ENCODE peak calls at places on chromosomes 12 and 14, in five cellular contexts. Z is SK-N-SH, S is A549, L is HepG2, T is K562. O is an unnamed sample.

GRCh38 chr12:118371354-118372282 is 1.1 kb downstream of the TAOK3 start:
- DNase-seq in Z (peak; percentile 61), S (peak; percentile 16), L (no peak), T (no peak), O (no peak)

GRCh38 chr12:121958521-121959240 is 40.3 kb downstream of the CFAP251 start:
- DNase-seq in Z (no peak), S (no peak), L (no peak), T (no peak), O (peak; percentile 78)

GRCh38 chr14:71478542-71478941 is 453.7 kb upstream of the RGS6 start:
- DNase-seq in Z (no peak), S (no peak), L (no peak), T (no peak), O (peak; percentile 64)

GRCh38 chr12:12636641-12637040 is 25.0 kb downstream of the CREBL2 start:
- DNase-seq in Z (no peak), S (no peak), L (no peak), T (no peak), O (no peak)

GRCh38 chr12:43238281-43238680 is 313.7 kb downstream of the ADAMTS20 start:
- DNase-seq in Z (no peak), S (no peak), L (no peak), T (no peak), O (no peak)

GRCh38 chr12:115661103-115661502 is 616.4 kb downstream of the MED13L start:
- DNase-seq in Z (no peak), S (no peak), L (no peak), T (no peak), O (no peak)

GRCh38 chr14:99679111-99679510 is 5.0 kb upstream of the CYP46A1 start:
- DNase-seq in Z (no peak), S (no peak), L (no peak), T (no peak), O (no peak)

GRCh38 chr14:56821807-56822615 is 11.7 kb upstream of the OTX2 start:
- DNase-seq in Z (no peak), S (no peak), L (no peak), T (no peak), O (no peak)

GRCh38 chr12:54239568-54239967 is 40.4 kb downstream of the CBX5 start:
- DNase-seq in Z (no peak), S (no peak), L (no peak), T (no peak), O (no peak)

GRCh38 chr12:74624206-74624605 is 86.6 kb downstream of the ATXN7L3B start:
- DNase-seq in Z (no peak), S (no peak), L (no peak), T (no peak), O (no peak)

GRCh38 chr12:124738636-124739467 is 124.8 kb downstream of the SCARB1 start:
- DNase-seq in Z (no peak), S (no peak), L (peak; percentile 92), T (no peak), O (peak; percentile 82)

DNA sequence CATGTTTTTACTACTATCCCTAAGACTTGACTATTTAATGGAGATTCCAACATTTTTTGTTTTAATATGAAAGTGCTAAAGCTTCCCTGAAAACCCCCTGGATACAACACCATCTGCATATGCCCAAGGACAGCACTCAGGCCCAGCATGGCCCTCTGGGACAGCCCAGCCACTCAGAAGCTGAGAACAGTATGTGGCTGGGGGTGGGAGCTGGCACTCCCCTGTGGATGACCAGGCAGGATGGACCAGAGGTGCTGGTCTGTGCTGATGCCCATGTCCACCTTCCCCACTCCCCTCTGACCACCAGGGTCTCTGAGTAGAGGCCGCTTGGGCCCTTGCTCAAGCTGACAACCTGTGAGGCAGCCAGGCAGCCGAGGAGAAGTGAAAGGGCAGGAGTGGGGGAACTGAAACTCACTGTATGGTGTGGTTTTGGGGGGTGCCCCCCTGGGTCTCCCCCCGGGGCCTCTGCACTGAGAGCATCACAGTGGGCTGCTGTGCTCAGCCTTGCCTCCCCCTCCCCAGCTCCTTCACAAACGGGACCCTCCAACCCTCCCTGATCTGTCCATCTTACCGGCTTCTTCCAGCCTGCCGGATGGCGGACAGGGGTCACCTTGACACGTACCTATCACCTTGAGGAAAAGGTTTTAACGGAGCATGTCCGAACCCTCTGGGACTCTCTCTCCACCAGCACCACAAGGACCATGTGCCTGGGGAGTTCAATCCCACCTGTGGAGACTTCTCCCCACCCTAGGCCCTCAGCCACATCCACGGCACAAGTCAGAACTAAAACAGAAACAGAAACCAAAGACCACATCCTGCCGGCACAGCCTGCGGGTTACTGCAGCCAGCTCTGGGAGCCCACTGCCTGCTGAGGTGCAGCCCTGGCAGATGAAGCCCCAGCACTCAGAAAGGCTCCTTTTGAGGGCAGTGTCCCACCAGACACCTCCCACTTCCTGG is at the start of gene TMEM229B:
- DNase-seq in Z (no peak), S (no peak), L (no peak), T (no peak), O (no peak)
- TF ChIP-seq SMC3 in Z (no peak), S (no peak), L (no peak), T (no peak), O (no peak)

DNA sequence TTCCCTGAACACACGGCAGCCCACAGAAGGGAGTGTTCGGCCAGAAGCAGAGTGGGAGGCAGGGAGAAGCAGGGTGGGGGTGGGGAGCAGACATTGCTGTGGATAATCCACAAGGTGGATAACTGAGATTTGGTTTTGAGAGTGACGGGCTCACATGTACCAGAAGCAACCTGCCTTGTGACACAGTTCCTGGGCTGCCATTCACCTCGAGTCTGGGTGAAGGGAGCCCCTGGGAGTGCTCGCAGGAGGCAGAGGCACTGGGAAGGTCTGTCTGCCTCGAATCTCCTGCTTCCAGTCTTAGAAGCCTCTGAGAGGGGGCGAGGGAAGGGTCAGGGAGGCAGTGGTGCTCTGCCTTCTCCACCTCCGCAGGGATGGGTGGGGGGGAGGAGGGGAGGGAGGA is 24.6 kb downstream of the LRTM2 start:
- DNase-seq in Z (no peak), S (no peak), L (no peak), T (no peak), O (no peak)
- TF ChIP-seq SMC3 in Z (no peak), S (no peak), L (no peak), T (no peak), O (no peak)

GRCh38 chr14:77319416-77319815 is 1.3 kb downstream of the POMT2 start:
- DNase-seq in Z (no peak), S (no peak), L (no peak), T (no peak), O (no peak)
- TF ChIP-seq SMC3 in Z (no peak), S (no peak), L (no peak), T (no peak), O (no peak)

DNA sequence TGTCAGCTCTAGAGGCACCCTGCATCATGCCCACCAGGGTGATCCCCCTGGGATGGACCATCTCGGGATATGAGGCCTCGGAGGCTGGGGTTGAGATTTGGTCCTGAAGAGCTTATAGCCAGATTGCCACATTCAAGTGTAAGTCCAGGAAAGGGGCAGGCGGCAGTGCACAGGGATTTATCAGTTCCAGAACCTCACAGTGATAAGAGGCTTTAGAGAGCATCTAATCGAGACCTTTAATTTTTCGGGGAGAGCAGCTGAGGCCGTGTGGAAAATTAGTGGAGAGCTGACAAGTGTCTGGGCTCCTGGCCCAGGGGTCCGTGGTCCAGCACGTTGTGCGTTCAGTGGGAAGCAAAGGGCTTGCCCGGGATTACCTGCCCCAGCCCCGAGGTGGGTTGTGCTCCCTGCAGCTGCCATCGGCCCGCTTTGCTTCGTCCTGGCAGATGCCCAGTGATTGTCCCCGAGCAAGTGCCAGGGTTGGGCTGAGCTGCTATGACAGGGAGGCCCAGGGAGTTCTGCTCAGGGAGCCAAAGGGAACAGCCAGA is 52.1 kb downstream of the C14orf132 start:
- DNase-seq in Z (peak; percentile 59), S (no peak), L (no peak), T (no peak), O (no peak)
- TF ChIP-seq SMC3 in Z (no peak), S (no peak), L (no peak), T (no peak), O (no peak)